ENCODE peak calls at places on chromosomes 12 and 14, in eight cellular contexts. One of them, this sample, is unnamed.

GRCh38 chr14:31207287-31207745 is 277 bp downstream of the HECTD1 start:
- DNase-seq in endothelial cell of umbilical vein: no peak
- DNase-seq in K562: no peak
- DNase-seq in IMR-90: no peak
- DNase-seq in kidney: no peak
- DNase-seq in colonic mucosa: peak
- DNase-seq in H9: no peak
- DNase-seq in fibroblast of lung: peak
- DNase-seq in this sample: no peak

GRCh38 chr12:17592472-17592871 is 497.5 kb downstream of the RERGL start:
- DNase-seq in IMR-90: no peak
- DNase-seq in fibroblast of lung: no peak
- DNase-seq in H9: no peak
- DNase-seq in kidney: no peak
- DNase-seq in endothelial cell of umbilical vein: no peak
- DNase-seq in K562: no peak
- DNase-seq in colonic mucosa: no peak
- DNase-seq in this sample: no peak

GRCh38 chr14:86462193-86462592 is 932.2 kb downstream of the FLRT2 start:
- DNase-seq in endothelial cell of umbilical vein: no peak
- DNase-seq in IMR-90: peak
- DNase-seq in colonic mucosa: peak
- DNase-seq in kidney: no peak
- DNase-seq in fibroblast of lung: peak
- DNase-seq in K562: peak
- DNase-seq in H9: peak
- DNase-seq in this sample: peak

GRCh38 chr12:121092034-121092433 is 40.6 kb upstream of the P2RX7 start:
- DNase-seq in kidney: no peak
- DNase-seq in IMR-90: no peak
- DNase-seq in endothelial cell of umbilical vein: no peak
- DNase-seq in H9: no peak
- DNase-seq in fibroblast of lung: no peak
- DNase-seq in K562: no peak
- DNase-seq in colonic mucosa: no peak
- DNase-seq in this sample: no peak

GRCh38 chr14:34227834-34228662 is 234.0 kb downstream of the SPTSSA start:
- DNase-seq in K562: peak
- DNase-seq in colonic mucosa: peak
- DNase-seq in fibroblast of lung: peak
- DNase-seq in endothelial cell of umbilical vein: peak
- DNase-seq in H9: peak
- DNase-seq in kidney: peak
- DNase-seq in IMR-90: peak
- DNase-seq in this sample: peak

GRCh38 chr12:44915958-44916357 is 39.8 kb upstream of the NELL2 start:
- DNase-seq in fibroblast of lung: no peak
- DNase-seq in endothelial cell of umbilical vein: no peak
- DNase-seq in IMR-90: no peak
- DNase-seq in H9: no peak
- DNase-seq in colonic mucosa: no peak
- DNase-seq in K562: no peak
- DNase-seq in kidney: no peak
- DNase-seq in this sample: no peak

GRCh38 chr12:104805186-104805585 is 152.9 kb downstream of the SLC41A2 start:
- DNase-seq in fibroblast of lung: peak
- DNase-seq in endothelial cell of umbilical vein: no peak
- DNase-seq in H9: no peak
- DNase-seq in K562: no peak
- DNase-seq in kidney: no peak
- DNase-seq in colonic mucosa: no peak
- DNase-seq in IMR-90: peak
- DNase-seq in this sample: no peak

GRCh38 chr14:103091041-103091882 is 3.3 kb upstream of the EXOC3L4 start:
- DNase-seq in fibroblast of lung: peak
- DNase-seq in kidney: peak
- DNase-seq in endothelial cell of umbilical vein: no peak
- DNase-seq in colonic mucosa: peak
- DNase-seq in H9: peak
- DNase-seq in K562: peak
- DNase-seq in IMR-90: peak
- DNase-seq in this sample: peak

GRCh38 chr14:101781240-101782061 is 19.9 kb downstream of the PPP2R5C start:
- DNase-seq in colonic mucosa: no peak
- DNase-seq in endothelial cell of umbilical vein: no peak
- DNase-seq in K562: no peak
- DNase-seq in fibroblast of lung: peak
- DNase-seq in H9: no peak
- DNase-seq in IMR-90: no peak
- DNase-seq in kidney: no peak
- DNase-seq in this sample: peak

GRCh38 chr12:32307352-32307751 is 92.0 kb upstream of the FGD4 start:
- DNase-seq in fibroblast of lung: no peak
- DNase-seq in kidney: no peak
- DNase-seq in IMR-90: no peak
- DNase-seq in colonic mucosa: no peak
- DNase-seq in endothelial cell of umbilical vein: no peak
- DNase-seq in H9: no peak
- DNase-seq in K562: no peak
- DNase-seq in this sample: no peak

GRCh38 chr14:69288001-69288771 is 28.2 kb downstream of the GALNT16 start:
- DNase-seq in endothelial cell of umbilical vein: peak
- DNase-seq in kidney: peak
- DNase-seq in IMR-90: peak
- DNase-seq in H9: no peak
- DNase-seq in K562: peak
- DNase-seq in colonic mucosa: peak
- DNase-seq in fibroblast of lung: peak
- DNase-seq in this sample: peak

GRCh38 chr12:46387697-46388096 is 15.1 kb upstream of the SLC38A2 start:
- DNase-seq in kidney: no peak
- DNase-seq in colonic mucosa: no peak
- DNase-seq in endothelial cell of umbilical vein: no peak
- DNase-seq in fibroblast of lung: no peak
- DNase-seq in H9: no peak
- DNase-seq in IMR-90: no peak
- DNase-seq in K562: no peak
- DNase-seq in this sample: peak

GRCh38 chr14:72611956-72612500 is 281.9 kb downstream of the DPF3 start:
- DNase-seq in K562: no peak
- DNase-seq in IMR-90: no peak
- DNase-seq in fibroblast of lung: no peak
- DNase-seq in H9: peak
- DNase-seq in colonic mucosa: peak
- DNase-seq in kidney: no peak
- DNase-seq in endothelial cell of umbilical vein: no peak
- DNase-seq in this sample: peak

DNA sequence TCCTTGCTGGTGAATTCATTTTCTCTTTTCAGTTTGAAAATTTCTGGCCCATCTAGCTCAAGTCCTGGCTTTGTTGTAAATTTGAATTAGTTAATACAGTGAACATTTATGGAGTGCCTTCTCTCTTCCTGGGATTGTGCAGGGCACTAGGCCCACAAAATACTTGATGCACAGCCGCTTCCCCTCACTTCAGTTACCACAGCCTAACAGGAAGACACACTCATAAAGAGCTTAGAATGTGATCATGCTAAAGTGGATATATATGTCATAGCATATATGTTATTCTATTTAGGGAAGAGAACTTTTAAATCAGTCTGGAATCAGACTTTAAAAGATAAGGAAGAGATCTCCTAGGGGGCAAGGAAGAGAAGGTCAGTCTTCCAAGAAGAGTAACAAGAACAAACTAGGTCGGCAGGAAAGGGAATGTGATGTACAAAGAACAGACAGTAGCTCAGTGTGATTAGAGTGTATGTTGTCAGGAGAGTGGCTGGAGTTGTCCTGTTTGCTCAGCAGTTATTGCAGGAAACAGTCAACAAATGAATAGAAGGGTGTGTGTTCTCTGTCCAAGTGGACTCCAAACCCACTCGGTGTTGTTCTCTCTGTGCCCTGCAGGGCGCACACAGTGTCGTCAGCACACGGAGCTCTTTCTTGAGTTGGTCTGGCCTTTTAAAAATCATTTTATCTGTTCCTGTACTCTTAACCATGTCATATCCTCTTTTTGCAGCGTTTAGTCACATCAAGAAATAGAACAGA is 74.4 kb downstream of the DAAM1 start:
- DNase-seq in H9: no peak
- DNase-seq in K562: peak
- DNase-seq in fibroblast of lung: no peak
- DNase-seq in endothelial cell of umbilical vein: peak
- DNase-seq in IMR-90: no peak
- DNase-seq in colonic mucosa: peak
- DNase-seq in kidney: no peak
- DNase-seq in this sample: no peak
- TF ChIP-seq CTCF in H9: peak
- TF ChIP-seq CTCF in K562: peak
- TF ChIP-seq CTCF in fibroblast of lung: no peak
- TF ChIP-seq CTCF in endothelial cell of umbilical vein: peak
- TF ChIP-seq CTCF in IMR-90: no peak
- TF ChIP-seq CTCF in colonic mucosa: peak
- TF ChIP-seq CTCF in kidney: peak
- TF ChIP-seq CTCF in this sample: peak

DNA sequence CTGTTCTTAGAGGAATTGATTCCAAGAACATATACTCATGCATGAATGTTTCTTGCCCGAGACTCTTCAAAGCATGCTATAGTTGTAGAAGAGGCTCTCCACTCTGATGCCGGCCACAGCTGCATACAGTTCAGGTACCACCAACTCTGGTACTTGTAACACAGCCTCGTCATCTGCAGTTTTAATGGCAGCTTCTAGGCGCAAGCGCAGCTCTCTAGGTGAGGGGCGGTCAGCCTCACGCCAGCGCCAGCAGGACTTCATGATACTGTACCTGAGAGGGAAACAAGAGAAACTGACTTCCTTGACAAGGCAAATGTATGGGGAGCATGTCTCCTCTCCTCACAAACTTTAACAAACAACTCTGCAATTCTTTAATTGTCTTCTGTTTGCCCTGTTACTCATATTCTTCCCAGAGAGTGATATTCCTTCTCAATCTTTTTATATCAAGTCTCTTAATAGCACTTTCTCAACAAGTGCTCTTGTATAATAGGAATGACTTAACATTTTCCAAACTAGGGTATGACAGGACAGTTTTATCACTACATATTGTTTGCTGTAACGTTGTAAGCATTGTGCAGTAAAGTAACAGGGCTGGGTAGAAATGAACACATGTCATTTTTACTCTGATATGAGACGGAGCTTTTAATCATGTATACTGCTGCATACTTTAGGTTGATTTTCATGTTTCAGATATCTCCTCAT is 6.8 kb upstream of the MAGOHB start:
- DNase-seq in IMR-90: no peak
- DNase-seq in H9: no peak
- DNase-seq in endothelial cell of umbilical vein: no peak
- DNase-seq in K562: no peak
- DNase-seq in fibroblast of lung: no peak
- DNase-seq in colonic mucosa: no peak
- DNase-seq in kidney: no peak
- DNase-seq in this sample: no peak
- H3K9ac ChIP-seq in IMR-90: no peak
- H3K9ac ChIP-seq in H9: no peak
- H3K9ac ChIP-seq in endothelial cell of umbilical vein: no peak
- H3K9ac ChIP-seq in K562: no peak
- H3K9ac ChIP-seq in fibroblast of lung: no peak
- H3K9ac ChIP-seq in colonic mucosa: no peak
- H3K9ac ChIP-seq in kidney: no peak
- H3K9ac ChIP-seq in this sample: no peak

DNA sequence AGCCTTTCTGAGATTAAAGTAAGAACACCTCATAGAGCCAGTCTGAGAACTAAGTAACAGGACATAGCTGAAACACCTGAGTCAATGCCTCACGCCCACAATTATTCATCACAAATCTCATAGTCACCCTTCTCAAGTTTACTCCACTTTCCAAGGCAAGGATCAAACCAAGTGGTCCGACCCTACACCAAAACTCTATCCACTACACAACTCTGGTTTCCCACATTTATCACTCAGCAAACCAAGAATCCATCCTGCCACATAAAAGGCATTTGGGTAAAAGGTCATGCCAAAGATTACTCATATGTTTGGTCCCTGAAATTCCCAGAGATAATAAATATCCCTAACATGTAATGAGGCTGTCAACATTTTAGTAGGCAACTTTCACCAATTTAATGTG is 144.1 kb downstream of the RPAP3 start:
- DNase-seq in K562: no peak
- DNase-seq in kidney: no peak
- DNase-seq in IMR-90: no peak
- DNase-seq in fibroblast of lung: peak
- DNase-seq in endothelial cell of umbilical vein: no peak
- DNase-seq in H9: no peak
- DNase-seq in colonic mucosa: no peak
- DNase-seq in this sample: no peak
- TF ChIP-seq CTCF in K562: no peak
- TF ChIP-seq CTCF in kidney: no peak
- TF ChIP-seq CTCF in IMR-90: no peak
- TF ChIP-seq CTCF in fibroblast of lung: no peak
- TF ChIP-seq CTCF in endothelial cell of umbilical vein: no peak
- TF ChIP-seq CTCF in H9: no peak
- TF ChIP-seq CTCF in colonic mucosa: no peak
- TF ChIP-seq CTCF in this sample: no peak

GRCh38 chr12:58670623-58671022 is 249.7 kb downstream of the LRIG3 start:
- DNase-seq in fibroblast of lung: peak
- DNase-seq in endothelial cell of umbilical vein: no peak
- DNase-seq in colonic mucosa: no peak
- DNase-seq in H9: no peak
- DNase-seq in kidney: no peak
- DNase-seq in K562: no peak
- DNase-seq in IMR-90: no peak
- DNase-seq in this sample: peak

GRCh38 chr12:58665375-58665774 is 254.9 kb downstream of the LRIG3 start:
- DNase-seq in K562: no peak
- DNase-seq in IMR-90: no peak
- DNase-seq in H9: no peak
- DNase-seq in endothelial cell of umbilical vein: no peak
- DNase-seq in kidney: no peak
- DNase-seq in fibroblast of lung: no peak
- DNase-seq in colonic mucosa: no peak
- DNase-seq in this sample: no peak

GRCh38 chr12:58668831-58669230 is 251.5 kb downstream of the LRIG3 start:
- DNase-seq in colonic mucosa: no peak
- DNase-seq in endothelial cell of umbilical vein: no peak
- DNase-seq in fibroblast of lung: peak
- DNase-seq in K562: no peak
- DNase-seq in kidney: no peak
- DNase-seq in H9: no peak
- DNase-seq in IMR-90: peak
- DNase-seq in this sample: no peak

GRCh38 chr12:58668233-58668632 is 252.1 kb downstream of the LRIG3 start:
- DNase-seq in K562: no peak
- DNase-seq in IMR-90: no peak
- DNase-seq in endothelial cell of umbilical vein: no peak
- DNase-seq in fibroblast of lung: no peak
- DNase-seq in H9: no peak
- DNase-seq in kidney: no peak
- DNase-seq in colonic mucosa: no peak
- DNase-seq in this sample: no peak

DNA sequence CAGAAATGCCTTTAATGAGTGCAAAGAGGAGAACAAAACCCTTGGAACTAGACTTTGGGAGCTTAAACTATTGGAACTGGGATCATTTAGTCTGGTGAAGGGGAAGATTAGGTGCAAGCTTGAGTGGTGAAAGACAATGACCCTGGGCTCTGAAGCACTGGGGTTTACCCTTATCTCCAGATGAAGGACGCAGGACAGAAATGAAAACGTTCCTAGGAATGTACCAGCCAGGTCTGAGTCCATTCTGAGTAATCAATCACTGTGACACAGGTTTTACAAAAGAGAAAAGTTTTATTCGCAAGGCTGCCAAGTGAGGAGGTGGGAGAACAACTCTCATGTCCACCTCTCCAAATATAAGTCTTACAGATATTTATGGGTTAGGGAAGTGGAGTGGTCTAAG is 249.1 kb downstream of the LRIG3 start:
- DNase-seq in IMR-90: no peak
- DNase-seq in kidney: no peak
- DNase-seq in endothelial cell of umbilical vein: no peak
- DNase-seq in K562: no peak
- DNase-seq in colonic mucosa: no peak
- DNase-seq in H9: no peak
- DNase-seq in fibroblast of lung: peak
- DNase-seq in this sample: no peak
- H3K9ac ChIP-seq in IMR-90: no peak
- H3K9ac ChIP-seq in kidney: no peak
- H3K9ac ChIP-seq in endothelial cell of umbilical vein: no peak
- H3K9ac ChIP-seq in K562: no peak
- H3K9ac ChIP-seq in colonic mucosa: no peak
- H3K9ac ChIP-seq in H9: no peak
- H3K9ac ChIP-seq in fibroblast of lung: no peak
- H3K9ac ChIP-seq in this sample: no peak

This sample was measured in endodermal cell.